ENCODE peak calls at places on chromosome 16, in seven cellular contexts. P, K, H, I, W, B and L are unnamed samples.

GRCh38 chr16:56203052-56203451 is 11.8 kb downstream of the GNAO1 start:
- DNase-seq in K (no peak), B (no peak), W (no peak), H (peak; percentile 64), P (peak; percentile 38), I (peak; percentile 6), L (peak; percentile 19)

GRCh38 chr16:6667393-6667792 is 665.3 kb upstream of the RBFOX1 start:
- DNase-seq in H (no peak), W (no peak), I (no peak), B (no peak), P (no peak), K (no peak), L (no peak)

GRCh38 chr16:85860413-85861094 is 38.4 kb upstream of the IRF8 start:
- DNase-seq in H (no peak), K (no peak), P (no peak), B (no peak), W (no peak), I (no peak), L (no peak)

GRCh38 chr16:8109510-8110369 is 480.6 kb downstream of the TMEM114 start:
- DNase-seq in H (no peak), W (no peak), B (no peak), P (no peak), K (no peak), I (no peak), L (no peak)

GRCh38 chr16:48558269-48558915 is 51.6 kb downstream of the N4BP1 start:
- DNase-seq in I (peak; percentile 67), P (no peak), K (no peak), H (no peak), B (no peak), W (no peak), L (no peak)

GRCh38 chr16:49463529-49463928 is 89.9 kb downstream of the C16orf78 start:
- DNase-seq in I (no peak), W (no peak), H (peak; percentile 26), K (no peak), P (peak; percentile 75), B (no peak), L (no peak)

GRCh38 chr16:11094075-11094593 is 149.8 kb downstream of the CLEC16A start:
- DNase-seq in W (no peak), K (peak; percentile 48), I (peak; percentile 86), H (no peak), P (no peak), B (peak; percentile 58), L (no peak)

GRCh38 chr16:67150833-67151396 is at the start of gene B3GNT9:
- DNase-seq in H (peak; percentile 78), K (peak; percentile 66), B (peak; percentile 72), P (peak; percentile 39), W (no peak), I (peak; percentile 66), L (peak; percentile 43)

GRCh38 chr16:89686520-89687091 is at the start of gene CDK10:
- DNase-seq in B (peak; percentile 93), W (peak; percentile 24), P (peak; percentile 89), I (peak; percentile 76), K (peak; percentile 91), H (peak; percentile 95), L (peak; percentile 83)

GRCh38 chr16:76653390-76654026 is 376.3 kb downstream of the CNTNAP4 start:
- DNase-seq in B (peak; percentile 73), W (peak; percentile 22), P (no peak), H (no peak), I (peak; percentile 28), K (no peak), L (peak; percentile 4)

GRCh38 chr16:67528222-67528869 is at the start of gene RIPOR1:
- DNase-seq in H (peak; percentile 67), K (no peak), W (no peak), P (peak; percentile 39), I (no peak), B (peak; percentile 74), L (no peak)

GRCh38 chr16:67155305-67156145 is 4.2 kb downstream of the TRADD start:
- DNase-seq in H (peak; percentile 90), W (no peak), B (peak; percentile 90), P (peak; percentile 75), I (peak; percentile 71), K (peak; percentile 76), L (peak; percentile 33)

GRCh38 chr16:24689128-24689527 is 40.3 kb upstream of the TNRC6A start:
- DNase-seq in K (no peak), W (no peak), H (no peak), P (no peak), B (peak; percentile 38), I (peak; percentile 48), L (no peak)

GRCh38 chr16:11240636-11241473 is 15.1 kb downstream of the SOCS1 start:
- DNase-seq in I (no peak), K (no peak), H (peak; percentile 56), B (peak; percentile 46), P (no peak), W (no peak), L (no peak)

GRCh38 chr16:2008009-2008526 is 1.6 kb downstream of the ZNF598 start:
- DNase-seq in K (no peak), W (no peak), H (peak; percentile 72), P (no peak), I (peak; percentile 34), B (no peak), L (no peak)

GRCh38 chr16:73610605-73611177 is 562.8 kb upstream of the ZFHX3 start:
- DNase-seq in I (no peak), H (no peak), P (no peak), W (no peak), K (no peak), B (no peak), L (no peak)

DNA sequence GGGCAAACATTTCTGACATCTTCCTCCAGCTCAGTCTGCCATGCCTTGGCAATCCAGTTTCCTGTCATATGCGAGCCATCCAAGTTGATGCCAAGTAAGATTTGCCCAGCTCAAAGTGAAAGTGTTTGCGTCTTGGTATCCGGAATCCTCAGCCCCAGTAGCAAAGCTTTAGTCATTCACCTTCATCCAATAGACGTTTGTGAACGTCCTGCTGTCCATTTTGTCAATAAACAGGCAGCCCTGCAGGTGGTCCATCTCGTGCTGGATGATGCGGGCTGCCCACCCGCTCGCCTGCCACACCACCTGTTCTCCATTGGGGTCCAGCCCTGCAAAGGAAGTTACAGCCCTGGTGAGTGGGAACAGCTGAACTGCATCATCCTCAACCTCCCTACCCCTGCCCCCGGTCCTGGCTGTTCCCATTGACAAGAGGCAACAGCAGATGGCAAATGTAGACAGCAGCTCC is 1.5 kb downstream of the PDF start:
- DNase-seq in W (no peak), I (peak; percentile 62), H (no peak), K (no peak), B (no peak), P (no peak), L (no peak)
- H3K36me3 ChIP-seq in W (no peaks in the 10 kb centered on the region), I (peaks cover 44% of the 10 kb centered on the region), H (no peaks in the 10 kb centered on the region), K (peaks cover 5% of the 10 kb centered on the region), B (peaks cover 30% of the 10 kb centered on the region), P (peaks cover 26% of the 10 kb centered on the region), L (peaks cover 57% of the 10 kb centered on the region)

GRCh38 chr16:23678430-23679273 is at the start of gene PLK1:
- DNase-seq in B (peak; percentile 92), P (peak; percentile 68), H (peak; percentile 83), W (peak; percentile 71), I (peak; percentile 76), K (peak; percentile 73), L (peak; percentile 80)

GRCh38 chr16:23682181-23682580 is 3.5 kb downstream of the PLK1 start:
- DNase-seq in H (no peak), I (peak; percentile 40), K (no peak), W (no peak), B (no peak), P (no peak), L (no peak)

GRCh38 chr16:23679274-23679985 is 741 bp downstream of the PLK1 start:
- DNase-seq in P (no peak), B (peak; percentile 43), K (no peak), I (peak; percentile 57), H (no peak), W (no peak), L (peak; percentile 37)

GRCh38 chr16:23676924-23677480 is 1.7 kb upstream of the PLK1 start:
- DNase-seq in P (no peak), H (no peak), I (no peak), K (no peak), B (no peak), W (no peak), L (no peak)

GRCh38 chr16:23679986-23680336 is 1.3 kb downstream of the PLK1 start:
- DNase-seq in I (no peak), K (no peak), B (no peak), P (no peak), W (no peak), H (no peak), L (no peak)
- H3K36me3 ChIP-seq in I (peaks cover 17% of the 10 kb centered on the region), K (no peaks in the 10 kb centered on the region), B (peaks cover 36% of the 10 kb centered on the region), P (peaks cover 14% of the 10 kb centered on the region), W (peaks cover 21% of the 10 kb centered on the region), H (no peaks in the 10 kb centered on the region), L (peaks cover 23% of the 10 kb centered on the region)

GRCh38 chr16:30725465-30725792 is 22.8 kb upstream of the PHKG2 start:
- DNase-seq in P (no peak), B (no peak), W (no peak), I (no peak), K (no peak), H (no peak), L (no peak)

GRCh38 chr16:30724641-30725464 is 23.4 kb upstream of the PHKG2 start:
- DNase-seq in K (no peak), I (no peak), H (no peak), B (no peak), W (no peak), P (no peak), L (no peak)

GRCh38 chr16:30728904-30729672 is 19.1 kb upstream of the PHKG2 start:
- DNase-seq in H (no peak), B (no peak), P (no peak), I (no peak), K (no peak), W (no peak), L (no peak)

GRCh38 chr16:30731411-30731810 is 16.8 kb upstream of the PHKG2 start:
- DNase-seq in B (no peak), H (no peak), K (no peak), I (peak; percentile 27), P (no peak), W (no peak), L (no peak)

GRCh38 chr16:30728321-30728720 is 19.9 kb upstream of the PHKG2 start:
- DNase-seq in W (no peak), I (no peak), B (no peak), K (no peak), H (no peak), P (no peak), L (no peak)
- H3K36me3 ChIP-seq in W (peaks cover 23% of the 10 kb centered on the region), I (peaks cover 62% of the 10 kb centered on the region), B (peaks cover 50% of the 10 kb centered on the region), K (peaks cover 38% of the 10 kb centered on the region), H (peaks cover 17% of the 10 kb centered on the region), P (peaks cover 62% of the 10 kb centered on the region), L (peaks cover 82% of the 10 kb centered on the region)

GRCh38 chr16:15601212-15601879 is 41.6 kb downstream of the MARF1 start:
- DNase-seq in B (peak; percentile 15), H (no peak), W (no peak), I (no peak), P (no peak), K (no peak), L (no peak)

GRCh38 chr16:15597822-15598647 is 44.9 kb downstream of the MARF1 start:
- DNase-seq in K (no peak), I (no peak), H (no peak), W (no peak), P (no peak), B (no peak), L (no peak)

GRCh38 chr16:15599303-15600070 is 43.5 kb downstream of the MARF1 start:
- DNase-seq in H (no peak), B (no peak), K (no peak), W (no peak), I (no peak), P (no peak), L (no peak)

GRCh38 chr16:15597135-15597534 is 45.8 kb downstream of the MARF1 start:
- DNase-seq in W (no peak), B (no peak), I (no peak), K (no peak), P (no peak), H (no peak), L (no peak)

GRCh38 chr16:15598648-15599190 is 44.2 kb downstream of the MARF1 start:
- DNase-seq in H (no peak), W (no peak), K (no peak), P (no peak), B (no peak), I (no peak), L (no peak)
- H3K36me3 ChIP-seq in H (peaks cover 10% of the 10 kb centered on the region), W (peaks cover 7% of the 10 kb centered on the region), K (peaks cover 40% of the 10 kb centered on the region), P (peaks cover 80% of the 10 kb centered on the region), B (peaks cover 49% of the 10 kb centered on the region), I (peaks cover 66% of the 10 kb centered on the region), L (peaks cover 39% of the 10 kb centered on the region)